ENCODE peak calls at places on chromosomes 11 and 22, in seven cellular contexts. One of them, this sample, is unnamed.

GRCh38 chr11:45180888-45181594 is 34.6 kb downstream of the PRDM11 start:
- DNase-seq in COR-L47: no peak
- DNase-seq in CD8-positive, alpha-beta memory T cell: peak; percentile 65
- DNase-seq in HT-29: peak; percentile 46
- DNase-seq in transverse colon: peak; percentile 76
- DNase-seq in NCI-H460: peak; percentile 29
- DNase-seq in A172: peak; percentile 73
- DNase-seq in this sample: peak; percentile 89

GRCh38 chr11:65041206-65042035 is at the start of gene SAC3D1:
- DNase-seq in A172: peak; percentile 25
- DNase-seq in COR-L47: peak; percentile 51
- DNase-seq in transverse colon: peak; percentile 73
- DNase-seq in HT-29: peak; percentile 73
- DNase-seq in NCI-H460: no peak
- DNase-seq in CD8-positive, alpha-beta memory T cell: no peak
- DNase-seq in this sample: peak; percentile 79

GRCh38 chr11:8354622-8355417 is 91.1 kb upstream of the LMO1 start:
- DNase-seq in COR-L47: peak; percentile 84
- DNase-seq in NCI-H460: no peak
- DNase-seq in A172: no peak
- DNase-seq in CD8-positive, alpha-beta memory T cell: no peak
- DNase-seq in HT-29: no peak
- DNase-seq in transverse colon: no peak
- DNase-seq in this sample: no peak

GRCh38 chr11:46601129-46601528 is 7.3 kb upstream of the AMBRA1 start:
- DNase-seq in NCI-H460: no peak
- DNase-seq in CD8-positive, alpha-beta memory T cell: no peak
- DNase-seq in transverse colon: no peak
- DNase-seq in A172: no peak
- DNase-seq in HT-29: no peak
- DNase-seq in COR-L47: no peak
- DNase-seq in this sample: no peak

GRCh38 chr22:46682011-46682731 is 55.9 kb downstream of the CERK start:
- DNase-seq in COR-L47: no peak
- DNase-seq in transverse colon: no peak
- DNase-seq in NCI-H460: no peak
- DNase-seq in CD8-positive, alpha-beta memory T cell: no peak
- DNase-seq in A172: no peak
- DNase-seq in HT-29: no peak
- DNase-seq in this sample: no peak

GRCh38 chr22:38799265-38800002 is 5.5 kb upstream of the DNAL4 start:
- DNase-seq in NCI-H460: no peak
- DNase-seq in transverse colon: no peak
- DNase-seq in CD8-positive, alpha-beta memory T cell: no peak
- DNase-seq in COR-L47: no peak
- DNase-seq in HT-29: no peak
- DNase-seq in A172: no peak
- DNase-seq in this sample: no peak

GRCh38 chr22:20013382-20013871 is 3.2 kb downstream of the ARVCF start:
- DNase-seq in COR-L47: peak; percentile 61
- DNase-seq in HT-29: peak; percentile 42
- DNase-seq in A172: no peak
- DNase-seq in CD8-positive, alpha-beta memory T cell: peak; percentile 59
- DNase-seq in transverse colon: peak; percentile 38
- DNase-seq in NCI-H460: no peak
- DNase-seq in this sample: peak; percentile 78

GRCh38 chr11:120055646-120056045 is 82.3 kb downstream of the TRIM29 start:
- DNase-seq in transverse colon: no peak
- DNase-seq in COR-L47: no peak
- DNase-seq in NCI-H460: no peak
- DNase-seq in A172: no peak
- DNase-seq in CD8-positive, alpha-beta memory T cell: no peak
- DNase-seq in HT-29: no peak
- DNase-seq in this sample: no peak

GRCh38 chr11:109870313-109870712 is 222.9 kb upstream of the ZC3H12C start:
- DNase-seq in HT-29: no peak
- DNase-seq in COR-L47: no peak
- DNase-seq in A172: no peak
- DNase-seq in NCI-H460: no peak
- DNase-seq in transverse colon: no peak
- DNase-seq in CD8-positive, alpha-beta memory T cell: no peak
- DNase-seq in this sample: no peak

GRCh38 chr11:121570453-121570852 is 117.7 kb upstream of the SORL1-AS1 start:
- DNase-seq in transverse colon: no peak
- DNase-seq in COR-L47: no peak
- DNase-seq in HT-29: no peak
- DNase-seq in A172: no peak
- DNase-seq in NCI-H460: no peak
- DNase-seq in CD8-positive, alpha-beta memory T cell: no peak
- DNase-seq in this sample: no peak

GRCh38 chr11:1163911-1164735 is 6.4 kb downstream of the MUC5AC start:
- DNase-seq in NCI-H460: no peak
- DNase-seq in transverse colon: peak; percentile 5
- DNase-seq in HT-29: no peak
- DNase-seq in A172: no peak
- DNase-seq in CD8-positive, alpha-beta memory T cell: no peak
- DNase-seq in COR-L47: no peak
- DNase-seq in this sample: peak; percentile 41

GRCh38 chr22:19477321-19478085 is 1.5 kb downstream of the UFD1 start:
- DNase-seq in COR-L47: no peak
- DNase-seq in CD8-positive, alpha-beta memory T cell: no peak
- DNase-seq in HT-29: peak; percentile 7
- DNase-seq in transverse colon: no peak
- DNase-seq in A172: no peak
- DNase-seq in NCI-H460: no peak
- DNase-seq in this sample: no peak

GRCh38 chr22:26561756-26562417 is 28.0 kb downstream of the TPST2 start:
- DNase-seq in NCI-H460: no peak
- DNase-seq in HT-29: no peak
- DNase-seq in transverse colon: no peak
- DNase-seq in A172: no peak
- DNase-seq in CD8-positive, alpha-beta memory T cell: no peak
- DNase-seq in COR-L47: no peak
- DNase-seq in this sample: no peak

GRCh38 chr22:28817919-28818859 is 17.8 kb upstream of the XBP1 start:
- DNase-seq in COR-L47: no peak
- DNase-seq in CD8-positive, alpha-beta memory T cell: no peak
- DNase-seq in HT-29: peak; percentile 76
- DNase-seq in transverse colon: peak; percentile 66
- DNase-seq in A172: no peak
- DNase-seq in NCI-H460: no peak
- DNase-seq in this sample: no peak

GRCh38 chr11:60767388-60767811 is 10.7 kb downstream of the MS4A15 start:
- DNase-seq in CD8-positive, alpha-beta memory T cell: no peak
- DNase-seq in A172: no peak
- DNase-seq in transverse colon: no peak
- DNase-seq in COR-L47: no peak
- DNase-seq in NCI-H460: no peak
- DNase-seq in HT-29: no peak
- DNase-seq in this sample: no peak

GRCh38 chr11:59292611-59293010 is 66.1 kb upstream of the OR5AN1 start:
- DNase-seq in CD8-positive, alpha-beta memory T cell: no peak
- DNase-seq in A172: no peak
- DNase-seq in transverse colon: no peak
- DNase-seq in HT-29: peak; percentile 49
- DNase-seq in NCI-H460: no peak
- DNase-seq in COR-L47: no peak
- DNase-seq in this sample: no peak

GRCh38 chr22:50507421-50507990 is at the start of gene LMF2:
- DNase-seq in transverse colon: peak; percentile 95
- DNase-seq in CD8-positive, alpha-beta memory T cell: peak; percentile 95
- DNase-seq in A172: peak; percentile 46
- DNase-seq in NCI-H460: no peak
- DNase-seq in HT-29: no peak
- DNase-seq in COR-L47: no peak
- DNase-seq in this sample: peak; percentile 93

GRCh38 chr11:114562166-114562916 is 2.7 kb upstream of the NXPE1 start:
- DNase-seq in transverse colon: no peak
- DNase-seq in CD8-positive, alpha-beta memory T cell: no peak
- DNase-seq in NCI-H460: no peak
- DNase-seq in COR-L47: no peak
- DNase-seq in A172: peak; percentile 66
- DNase-seq in HT-29: peak; percentile 44
- DNase-seq in this sample: no peak

GRCh38 chr11:27720277-27720830 is 20.1 kb upstream of the BDNF start:
- DNase-seq in HT-29: no peak
- DNase-seq in A172: peak; percentile 52
- DNase-seq in COR-L47: no peak
- DNase-seq in CD8-positive, alpha-beta memory T cell: no peak
- DNase-seq in transverse colon: peak; percentile 21
- DNase-seq in NCI-H460: no peak
- DNase-seq in this sample: peak; percentile 54

GRCh38 chr11:130514851-130515250 is 66.4 kb downstream of the ADAMTS15 start:
- DNase-seq in CD8-positive, alpha-beta memory T cell: no peak
- DNase-seq in HT-29: no peak
- DNase-seq in A172: no peak
- DNase-seq in transverse colon: no peak
- DNase-seq in COR-L47: no peak
- DNase-seq in NCI-H460: no peak
- DNase-seq in this sample: no peak

This sample was measured in 8988T.